ENCODE peak calls at places on chromosomes 4 and X, in six cellular contexts. N is glutamatergic neuron, D is spleen, M is WTC11, E is GM13977, Y is BE2C. Q is an unnamed sample.

GRCh38 chr4:89598602-89599001 is 238.4 kb downstream of the SNCA start:
- DNase-seq in N (no peak), D (no peak), M (no peak), E (no peak), Y (no peak), Q (no peak)

GRCh38 chr4:121307441-121308327 is 73.1 kb downstream of the QRFPR start:
- DNase-seq in N (no peak), D (no peak), M (peak), E (peak), Y (peak), Q (peak)

GRCh38 chrX:71852182-71852581 is 58.5 kb upstream of the NHSL2 start:
- DNase-seq in N (no peak), D (no peak), M (no peak), E (no peak), Y (no peak), Q (no peak)

GRCh38 chr4:86181585-86181984 is 178.3 kb downstream of the MAPK10 start:
- DNase-seq in N (no peak), D (no peak), M (no peak), E (no peak), Y (no peak), Q (no peak)

GRCh38 chrX:70168238-70169188 is 8.8 kb upstream of the DGAT2L6 start:
- DNase-seq in N (no peak), D (no peak), M (peak), E (no peak), Y (no peak), Q (peak)

GRCh38 chr4:48683784-48684666 is 96.1 kb downstream of the FRYL start:
- DNase-seq in N (no peak), D (no peak), M (no peak), E (no peak), Y (no peak), Q (no peak)

GRCh38 chrX:119145241-119145653 is 17.6 kb upstream of the KIAA1210 start:
- DNase-seq in N (peak), D (no peak), M (peak), E (no peak), Y (peak), Q (peak)

GRCh38 chr4:172980178-172980577 is 188.4 kb upstream of the GALNT7 start:
- DNase-seq in N (no peak), D (no peak), M (no peak), E (no peak), Y (no peak), Q (no peak)

GRCh38 chr4:11910780-11911179 is 482.1 kb upstream of the HS3ST1 start:
- DNase-seq in N (no peak), D (no peak), M (no peak), E (no peak), Y (no peak), Q (no peak)

GRCh38 chrX:41730101-41730500 is 6.1 kb downstream of the GPR82 start:
- DNase-seq in N (no peak), D (no peak), M (no peak), E (no peak), Y (no peak), Q (no peak)

GRCh38 chr4:122679317-122679716 is 53.2 kb upstream of the BBS12 start:
- DNase-seq in N (no peak), D (no peak), M (no peak), E (no peak), Y (no peak), Q (no peak)

GRCh38 chrX:68684291-68684918 is 36.9 kb downstream of the STARD8 start:
- DNase-seq in N (no peak), D (peak), M (peak), E (no peak), Y (no peak), Q (peak)

GRCh38 chr4:110586137-110586850 is 36.6 kb downstream of the PITX2 start:
- DNase-seq in N (no peak), D (no peak), M (no peak), E (peak), Y (no peak), Q (no peak)
- TF ChIP-seq CTCF in N (no peak), D (no peak), M (no peak), E (peak), Y (peak), Q (peak)

GRCh38 chr4:88591787-88592599 is at the start of gene HERC3:
- DNase-seq in N (peak), D (peak), M (peak), E (peak), Y (peak), Q (peak)
- TF ChIP-seq CTCF in N (no peak), D (peak), M (no peak), E (no peak), Y (no peak), Q (no peak)

GRCh38 chr4:40833212-40833611 is 83.5 kb downstream of the NSUN7 start:
- DNase-seq in N (no peak), D (no peak), M (no peak), E (no peak), Y (no peak), Q (no peak)
- TF ChIP-seq CTCF in N (no peak), D (no peak), M (no peak), E (no peak), Y (no peak), Q (no peak)

DNA sequence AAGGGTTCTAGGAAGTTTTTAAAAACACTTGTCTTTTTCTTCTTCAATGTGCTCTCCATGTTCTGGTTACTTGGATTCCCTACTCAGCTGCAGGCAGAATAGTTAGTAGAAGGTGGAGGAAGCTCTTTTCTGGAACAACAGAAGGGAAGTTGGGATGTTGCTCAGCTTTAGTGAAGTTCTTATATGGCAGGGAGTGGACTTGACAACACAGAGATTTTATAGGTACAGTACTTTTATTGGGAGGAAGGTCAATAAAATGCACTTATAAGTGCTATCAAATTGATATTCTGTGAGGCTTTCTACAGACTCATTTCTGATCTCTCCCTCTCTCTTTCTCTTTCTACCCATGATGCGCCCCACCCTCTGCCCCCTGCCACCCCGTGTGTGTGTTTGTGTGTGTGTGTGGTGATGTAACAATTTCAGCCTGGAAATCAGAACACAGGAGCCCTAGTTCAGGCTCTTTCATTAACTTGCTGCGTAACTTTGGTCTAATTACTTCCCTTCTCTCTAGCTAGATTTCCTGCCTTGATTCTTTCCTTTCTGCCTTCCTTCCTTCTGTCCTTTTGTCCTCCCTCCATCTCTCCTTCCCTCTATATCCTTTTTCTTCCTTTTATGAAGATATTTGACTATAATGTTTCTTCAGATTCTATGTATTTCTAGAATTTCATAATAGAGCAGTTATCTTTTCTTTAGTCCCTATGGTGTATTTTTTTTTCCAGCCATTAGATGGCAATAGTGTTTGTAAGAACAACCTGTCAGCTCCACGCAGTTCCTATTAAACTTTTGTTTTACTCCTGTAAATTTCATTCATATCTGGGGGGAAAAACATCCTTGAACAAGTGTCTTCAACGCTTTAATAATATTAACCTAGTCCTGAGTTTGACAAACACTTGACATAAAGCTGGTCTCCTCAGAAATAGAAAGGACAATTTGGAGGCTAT is 37.1 kb downstream of the HEPH start:
- DNase-seq in N (no peak), D (no peak), M (no peak), E (no peak), Y (no peak), Q (no peak)
- TF ChIP-seq CTCF in N (no peak), D (no peak), M (no peak), E (peak), Y (no peak), Q (no peak)

DNA sequence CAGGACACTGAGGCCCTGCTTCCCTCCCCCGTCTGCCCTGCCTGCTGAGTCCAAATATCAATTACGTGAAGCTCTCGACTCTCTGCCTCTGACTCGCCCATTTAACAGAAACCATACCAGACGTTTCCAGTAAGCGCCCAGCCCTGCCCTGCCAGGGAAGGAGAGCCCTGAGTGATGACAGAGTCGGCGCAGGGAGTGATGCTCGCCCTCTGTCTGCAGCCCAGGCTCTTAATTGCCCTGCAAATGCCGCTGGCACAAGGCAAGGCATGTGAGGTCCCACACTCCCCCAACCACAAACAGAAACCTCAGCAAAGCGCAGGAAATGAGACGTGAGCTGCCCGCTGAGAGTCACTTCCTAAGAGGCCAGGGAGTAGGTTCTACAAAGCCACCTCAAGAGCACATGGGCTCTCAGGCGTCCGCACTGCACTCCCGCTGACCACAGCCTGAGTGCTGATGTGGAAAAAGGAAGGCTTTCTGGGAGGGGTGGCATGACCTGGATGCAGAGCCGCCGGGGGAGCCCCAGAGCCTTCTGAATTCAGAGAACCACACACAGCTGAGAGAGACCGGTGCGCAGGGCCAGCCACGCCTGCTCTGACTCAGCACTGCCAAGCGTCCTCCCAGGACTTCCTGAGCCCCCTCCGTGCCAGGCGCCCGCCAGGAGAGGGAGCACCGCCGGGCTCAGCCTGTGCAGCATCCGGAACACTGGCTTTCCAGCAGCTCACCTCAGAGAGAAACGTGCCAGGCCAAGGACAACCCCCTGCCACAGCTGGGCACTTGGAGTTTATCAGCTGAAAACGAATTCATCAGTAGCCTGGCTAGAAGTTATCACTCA is 5.3 kb downstream of the ZFYVE28 start:
- DNase-seq in N (peak), D (peak), M (peak), E (peak), Y (peak), Q (peak)
- TF ChIP-seq CTCF in N (no peak), D (peak), M (no peak), E (no peak), Y (peak), Q (peak)

DNA sequence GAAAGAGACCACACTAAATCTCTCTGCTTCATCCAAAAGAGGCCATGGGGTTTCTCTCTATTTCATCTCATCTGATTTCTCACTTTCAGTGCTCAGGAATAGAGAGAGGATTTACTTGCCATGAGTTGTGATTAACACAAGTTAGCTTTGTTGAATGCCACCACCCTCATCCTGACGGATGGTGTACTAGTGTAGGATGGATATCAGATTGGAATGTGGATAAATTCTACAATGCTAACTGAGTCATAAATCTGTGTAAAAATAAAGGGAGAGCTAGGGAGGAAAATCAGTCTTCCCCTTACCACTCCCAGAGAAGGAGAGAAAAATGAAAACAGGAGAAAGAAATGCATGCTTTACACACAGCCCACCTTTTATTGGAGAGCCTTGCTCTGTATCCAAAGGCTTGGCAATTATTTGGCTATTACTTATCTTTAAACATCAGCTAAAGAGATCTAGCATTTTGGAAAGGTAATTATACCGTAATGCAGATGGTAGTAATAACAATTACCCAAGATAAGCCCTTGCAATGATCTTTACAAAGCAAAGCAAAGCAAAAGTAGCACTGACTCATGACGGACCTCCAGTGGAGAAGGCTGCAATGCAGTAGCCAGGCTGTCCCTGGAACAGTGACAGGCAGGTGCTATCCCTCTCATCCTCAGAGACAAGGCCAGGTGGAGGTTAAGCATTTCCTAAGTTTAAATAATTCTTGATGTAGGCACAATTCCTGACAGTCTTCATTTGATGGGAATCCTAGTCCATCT is 306.3 kb upstream of the PPARGC1A start:
- DNase-seq in N (no peak), D (no peak), M (no peak), E (no peak), Y (no peak), Q (no peak)
- TF ChIP-seq CTCF in N (no peak), D (no peak), M (no peak), E (no peak), Y (no peak), Q (no peak)

Q was measured in nephron progenitor cell.